ENCODE peak calls at places on chromosome 3, in five cellular contexts. C is GM04503, R is SW480, T is LHCN-M2, M is lower leg skin. X is an unnamed sample.

GRCh38 chr3:152205097-152205593 is 63.6 kb upstream of the MBNL1 start:
- DNase-seq in C (no peak), R (no peak), T (no peak), M (no peak), X (no peak)

GRCh38 chr3:109265300-109265699 is 51.0 kb downstream of the DPPA2 start:
- DNase-seq in C (no peak), R (no peak), T (no peak), M (no peak), X (no peak)

GRCh38 chr3:195893121-195893449 is 15.3 kb downstream of the TNK2 start:
- DNase-seq in C (no peak), R (no peak), T (no peak), M (no peak), X (no peak)

GRCh38 chr3:112097378-112097777 is 11.2 kb downstream of the C3orf52 start:
- DNase-seq in C (peak), R (peak), T (peak), M (peak), X (peak)

GRCh38 chr3:184786271-184787010 is 25.5 kb upstream of the VPS8 start:
- DNase-seq in C (peak), R (no peak), T (peak), M (peak), X (no peak)

GRCh38 chr3:79253704-79254103 is 514.1 kb downstream of the ROBO1 start:
- DNase-seq in C (no peak), R (no peak), T (no peak), M (no peak), X (no peak)

GRCh38 chr3:140994316-140994715 is 52.7 kb downstream of the SLC25A36 start:
- DNase-seq in C (no peak), R (no peak), T (peak), M (no peak), X (no peak)

GRCh38 chr3:172082269-172082668 is 42.9 kb downstream of the FNDC3B start:
- DNase-seq in C (peak), R (no peak), T (peak), M (peak), X (peak)

GRCh38 chr3:154886437-154886836 is 193.7 kb upstream of the MME start:
- DNase-seq in C (peak), R (no peak), T (peak), M (no peak), X (peak)

GRCh38 chr3:46711305-46711704 is 6.4 kb downstream of the PRSS50 start:
- DNase-seq in C (no peak), R (no peak), T (no peak), M (no peak), X (no peak)

GRCh38 chr3:64533565-64534317 is 154.1 kb downstream of the ADAMTS9 start:
- DNase-seq in C (peak), R (peak), T (peak), M (peak), X (peak)

GRCh38 chr3:75338342-75338741 is 325.8 kb upstream of the FRG2C start:
- DNase-seq in C (no peak), R (no peak), T (no peak), M (no peak), X (no peak)

GRCh38 chr3:171134170-171134569 is 107.7 kb upstream of the SLC2A2 start:
- DNase-seq in C (no peak), R (no peak), T (no peak), M (no peak), X (no peak)

GRCh38 chr3:184557348-184557950 is 4.1 kb upstream of the EPHB3 start:
- DNase-seq in C (no peak), R (no peak), T (no peak), M (no peak), X (no peak)

GRCh38 chr3:30944124-30944523 is 49.7 kb upstream of the GADL1 start:
- DNase-seq in C (no peak), R (no peak), T (no peak), M (no peak), X (no peak)

GRCh38 chr3:113070226-113071220 is 79.7 kb downstream of the GTPBP8 start:
- DNase-seq in C (peak), R (peak), T (no peak), M (no peak), X (no peak)

GRCh38 chr3:171614318-171614967 is 154.2 kb upstream of the TNIK start:
- DNase-seq in C (no peak), R (no peak), T (peak), M (no peak), X (no peak)

GRCh38 chr3:4994823-4995499 is 15.7 kb downstream of the BHLHE40 start:
- DNase-seq in C (peak), R (peak), T (peak), M (peak), X (peak)

GRCh38 chr3:49377483-49377882 is 19.3 kb upstream of the GPX1 start:
- DNase-seq in C (no peak), R (no peak), T (peak), M (no peak), X (peak)

GRCh38 chr3:79167651-79168416 is 600.0 kb downstream of the ROBO1 start:
- DNase-seq in C (peak), R (no peak), T (peak), M (peak), X (no peak)